ENCODE peak calls at places on chromosomes 4 and X, in eight cellular contexts. N is ovary, V is RWPE1, X is lower lobe of right lung, F is NCI-H2081, Q is neural crest cell, O is DMS 273 treated with DMSO at 0.1 percent for 48 hours, B is pancreas. E is an unnamed sample.

GRCh38 chr4:40247350-40247749 is 50.5 kb downstream of the RHOH start:
- DNase-seq in N (no peak), V (no peak), X (no peak), F (no peak), Q (no peak), O (no peak), B (no peak), E (no peak)

GRCh38 chr4:78308517-78308916 is 243.1 kb upstream of the ANXA3 start:
- DNase-seq in N (no peak), V (no peak), X (no peak), F (no peak), Q (no peak), O (no peak), B (no peak), E (no peak)

GRCh38 chr4:185261971-185262370 is 52.6 kb downstream of the SNX25 start:
- DNase-seq in N (no peak), V (no peak), X (no peak), F (no peak), Q (no peak), O (no peak), B (no peak), E (no peak)

GRCh38 chr4:43296946-43297528 is 404.5 kb downstream of the GRXCR1 start:
- DNase-seq in N (no peak), V (no peak), X (no peak), F (no peak), Q (no peak), O (no peak), B (no peak), E (no peak)

GRCh38 chr4:135418353-135418752 is 1216.8 kb upstream of the PABPC4L start:
- DNase-seq in N (no peak), V (peak), X (no peak), F (peak), Q (no peak), O (no peak), B (no peak), E (no peak)

GRCh38 chr4:184937030-184937710 is 81.1 kb upstream of the HELT start:
- DNase-seq in N (no peak), V (no peak), X (no peak), F (no peak), Q (no peak), O (no peak), B (no peak), E (peak)

GRCh38 chr4:123937612-123938011 is 541.0 kb downstream of the SPRY1 start:
- DNase-seq in N (no peak), V (no peak), X (no peak), F (no peak), Q (no peak), O (no peak), B (no peak), E (no peak)

GRCh38 chrX:46649421-46650260 is 76.1 kb downstream of the CHST7 start:
- DNase-seq in N (peak), V (no peak), X (peak), F (peak), Q (no peak), O (no peak), B (peak), E (peak)

GRCh38 chr4:83890231-83890630 is 354.3 kb downstream of the GPAT3 start:
- DNase-seq in N (no peak), V (no peak), X (no peak), F (no peak), Q (no peak), O (no peak), B (no peak), E (no peak)

GRCh38 chrX:24934279-24934678 is 81.5 kb downstream of the ARX start:
- DNase-seq in N (no peak), V (no peak), X (no peak), F (no peak), Q (no peak), O (no peak), B (no peak), E (no peak)

GRCh38 chr4:20297246-20297645 is 45.5 kb downstream of the SLIT2 start:
- DNase-seq in N (no peak), V (no peak), X (no peak), F (no peak), Q (no peak), O (no peak), B (no peak), E (no peak)

GRCh38 chr4:2416564-2417195 is 1.8 kb downstream of the ZFYVE28 start:
- DNase-seq in N (no peak), V (no peak), X (peak), F (no peak), Q (no peak), O (no peak), B (no peak), E (no peak)

GRCh38 chrX:148416931-148417330 is 83.5 kb upstream of the AFF2 start:
- DNase-seq in N (no peak), V (no peak), X (no peak), F (no peak), Q (no peak), O (no peak), B (no peak), E (no peak)